ENCODE peak calls at places on chromosomes 3 and 15, in four cellular contexts. R is left lung, N is adrenal gland, C is transverse colon. B is an unnamed sample. For H3K4me1, the result is how much of the 10 kb centered on the place peaks cover.

GRCh38 chr3:11650391-11650790 is 6.7 kb upstream of the VGLL4 start:
- DNase-seq in C (no peak), N (no peak), R (no peak), B (no peak)

GRCh38 chr15:74364936-74365618 is 2.4 kb downstream of the CYP11A1 start:
- DNase-seq in R (no peak), C (no peak), N (no peak), B (no peak)

GRCh38 chr3:4351164-4351855 is 48.1 kb downstream of the SETMAR start:
- DNase-seq in R (no peak), C (no peak), N (no peak), B (no peak)

GRCh38 chr15:92069308-92070244 is 216.1 kb downstream of the SLCO3A1 start:
- DNase-seq in C (peak), N (no peak), R (no peak), B (no peak)

GRCh38 chr15:56367156-56367555 is 1.9 kb downstream of the TEX9 start:
- DNase-seq in R (no peak), C (no peak), N (no peak), B (no peak)

GRCh38 chr3:108132727-108133373 is 42.0 kb upstream of the CD47 start:
- DNase-seq in N (no peak), R (no peak), C (no peak), B (no peak)

GRCh38 chr3:46986782-46987484 is 7.5 kb downstream of the NBEAL2 start:
- DNase-seq in R (peak), C (no peak), N (no peak), B (no peak)

GRCh38 chr15:80929225-80929624 is 60.4 kb downstream of the MESD start:
- DNase-seq in C (no peak), N (no peak), R (no peak), B (no peak)

GRCh38 chr3:195209836-195210551 is 61.0 kb downstream of the XXYLT1 start:
- DNase-seq in N (peak), R (peak), C (no peak), B (no peak)

GRCh38 chr3:135017494-135017893 is 222.4 kb downstream of the EPHB1 start:
- DNase-seq in R (no peak), N (no peak), C (no peak), B (no peak)

GRCh38 chr3:136938334-136938733 is 19.4 kb upstream of the IL20RB start:
- DNase-seq in N (no peak), R (no peak), C (no peak), B (no peak)

GRCh38 chr15:61049003-61049402 is 180.1 kb downstream of the RORA start:
- DNase-seq in N (no peak), C (no peak), R (no peak), B (no peak)

GRCh38 chr15:80572337-80572736 is 122.8 kb upstream of the ABHD17C start:
- DNase-seq in N (no peak), R (no peak), C (no peak), B (no peak)

GRCh38 chr15:51077565-51078153 is 17.0 kb downstream of the TNFAIP8L3 start:
- DNase-seq in N (peak), C (peak), R (peak), B (peak)

GRCh38 chr15:80494311-80494710 is 90.1 kb downstream of the ARNT2 start:
- DNase-seq in C (no peak), N (no peak), R (no peak), B (no peak)

GRCh38 chr3:14846481-14846880 is 27.7 kb downstream of the FGD5 start:
- DNase-seq in N (no peak), C (no peak), R (no peak), B (no peak)

GRCh38 chr15:101127503-101128076 is 124.3 kb downstream of the CHSY1 start:
- DNase-seq in N (peak), C (peak), R (no peak), B (no peak)

GRCh38 chr3:101858464-101858863 is 9.2 kb downstream of the NFKBIZ start:
- DNase-seq in N (no peak), R (no peak), C (no peak), B (no peak)

GRCh38 chr15:79661411-79661810 is 229.3 kb downstream of the MINAR1 start:
- DNase-seq in N (no peak), C (no peak), R (no peak), B (no peak)

GRCh38 chr15:63195257-63196023 is 6.0 kb downstream of the RAB8B start:
- DNase-seq in C (no peak), N (no peak), R (no peak), B (no peak)

GRCh38 chr15:40398413-40398873 is 7.2 kb upstream of the IVD start:
- DNase-seq in N (no peak), R (no peak), C (peak), B (no peak)

GRCh38 chr3:143041901-143042300 is 40.5 kb downstream of the U2SURP start:
- DNase-seq in C (no peak), N (no peak), R (no peak), B (no peak)

GRCh38 chr3:56291244-56291680 is 177.0 kb downstream of the ERC2 start:
- DNase-seq in N (no peak), C (no peak), R (no peak), B (no peak)

GRCh38 chr3:151315136-151315535 is 1.5 kb downstream of the GPR87 start:
- DNase-seq in C (no peak), N (no peak), R (no peak), B (no peak)

GRCh38 chr15:79431636-79432344 is at the start of gene MINAR1:
- DNase-seq in N (peak), C (no peak), R (peak), B (no peak)

GRCh38 chr15:29570931-29571727 is 251.1 kb downstream of the TJP1 start:
- DNase-seq in C (peak), R (peak), N (peak), B (no peak)

GRCh38 chr3:37189109-37189508 is 14.7 kb upstream of the LRRFIP2 start:
- DNase-seq in R (no peak), C (no peak), N (no peak), B (no peak)
- H3K4me3 ChIP-seq in R (no peak), C (no peak), N (no peak), B (no peak)

GRCh38 chr3:188092648-188093047 is 61.3 kb upstream of the LPP start:
- DNase-seq in R (no peak), C (no peak), N (no peak), B (no peak)

GRCh38 chr3:188085596-188086560 is 68.1 kb upstream of the LPP start:
- DNase-seq in C (no peak), R (no peak), N (no peak), B (no peak)

GRCh38 chr3:188090626-188091309 is 63.2 kb upstream of the LPP start:
- DNase-seq in R (no peak), C (no peak), N (no peak), B (no peak)

GRCh38 chr3:188091746-188092145 is 62.2 kb upstream of the LPP start:
- DNase-seq in R (no peak), N (no peak), C (no peak), B (no peak)

GRCh38 chr3:188088948-188089685 is 64.8 kb upstream of the LPP start:
- DNase-seq in C (no peak), N (no peak), R (no peak), B (no peak)
- H3K4me1 ChIP-seq in C (under half), N (under half), R (under half), B (under half)

DNA sequence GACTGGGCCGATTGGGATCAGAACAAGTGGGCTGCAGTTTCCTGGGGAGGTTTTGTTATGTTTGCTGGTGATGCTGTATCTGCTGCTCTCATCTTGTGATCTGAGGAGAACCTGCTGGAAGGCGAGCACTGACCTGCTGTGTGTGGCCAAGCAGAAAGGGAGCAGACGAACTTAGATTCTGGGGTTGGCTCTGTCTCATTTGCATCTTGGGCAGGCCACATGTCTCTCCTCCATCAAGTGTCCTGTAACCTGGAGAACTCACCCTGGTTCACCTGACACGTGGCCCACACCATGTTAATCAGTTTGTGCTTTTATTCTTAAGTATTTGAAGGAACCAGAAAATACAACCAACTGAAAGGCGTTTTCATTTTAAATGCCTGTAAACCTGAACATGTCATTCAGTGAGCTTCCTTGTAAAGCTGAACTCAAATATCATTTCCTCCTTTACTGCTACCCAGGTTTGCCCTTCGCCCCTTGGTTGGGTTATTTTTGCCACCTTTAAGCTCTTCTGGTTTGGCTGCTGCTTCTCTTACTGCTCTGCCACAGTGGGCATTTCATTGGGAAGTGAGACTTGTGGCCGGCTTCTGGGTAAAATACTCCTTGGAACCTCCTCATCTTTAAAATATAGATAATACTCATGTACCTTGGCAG is 33.5 kb upstream of the TRAK1 start:
- DNase-seq in N (no peak), C (peak), R (no peak), B (no peak)
- H3K4me3 ChIP-seq in N (no peak), C (no peak), R (no peak), B (no peak)

GRCh38 chr3:123758081-123758564 is 126.0 kb downstream of the MYLK start:
- DNase-seq in R (no peak), C (no peak), N (no peak), B (no peak)

GRCh38 chr3:123755508-123755907 is 128.6 kb downstream of the MYLK start:
- DNase-seq in N (no peak), C (no peak), R (no peak), B (no peak)

GRCh38 chr3:123759311-123759710 is 124.8 kb downstream of the MYLK start:
- DNase-seq in N (no peak), C (no peak), R (no peak), B (no peak)

GRCh38 chr3:123755085-123755484 is 129.0 kb downstream of the MYLK start:
- DNase-seq in C (peak), R (no peak), N (no peak), B (no peak)

DNA sequence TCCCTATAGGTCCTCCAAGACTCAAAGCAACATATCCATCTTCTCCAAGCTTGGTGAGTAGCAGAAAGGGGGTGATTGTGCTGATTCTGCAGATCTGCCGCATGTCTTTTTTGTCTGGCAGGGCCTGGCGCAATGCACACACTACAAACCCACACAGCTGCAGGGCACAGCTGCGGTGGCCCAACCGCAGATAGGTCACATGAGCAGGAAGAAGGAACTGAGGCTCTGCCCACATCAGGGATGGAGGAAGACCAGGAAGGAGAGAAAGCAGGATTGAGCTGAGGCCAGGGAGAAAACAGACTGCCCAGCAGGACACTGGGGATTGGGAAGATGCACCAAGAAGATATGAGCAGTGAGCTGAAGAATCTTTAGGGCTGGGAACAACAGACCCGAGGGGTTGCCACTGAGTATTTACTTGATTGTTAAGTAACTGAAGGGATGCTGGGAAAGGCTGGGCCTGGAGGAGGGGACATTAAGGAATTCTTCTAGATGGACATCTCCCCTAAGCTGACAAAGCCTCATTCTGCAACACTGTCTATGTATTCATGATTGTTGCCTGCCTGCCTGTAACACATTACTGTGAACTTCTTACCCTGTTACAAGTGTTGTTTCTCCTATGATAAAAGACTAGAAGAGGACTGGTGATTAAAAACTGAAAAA is 126.7 kb downstream of the MYLK start:
- DNase-seq in C (peak), R (no peak), N (peak), B (no peak)
- H3K4me1 ChIP-seq in C (under half), R (under half), N (under half), B (under half)

DNA sequence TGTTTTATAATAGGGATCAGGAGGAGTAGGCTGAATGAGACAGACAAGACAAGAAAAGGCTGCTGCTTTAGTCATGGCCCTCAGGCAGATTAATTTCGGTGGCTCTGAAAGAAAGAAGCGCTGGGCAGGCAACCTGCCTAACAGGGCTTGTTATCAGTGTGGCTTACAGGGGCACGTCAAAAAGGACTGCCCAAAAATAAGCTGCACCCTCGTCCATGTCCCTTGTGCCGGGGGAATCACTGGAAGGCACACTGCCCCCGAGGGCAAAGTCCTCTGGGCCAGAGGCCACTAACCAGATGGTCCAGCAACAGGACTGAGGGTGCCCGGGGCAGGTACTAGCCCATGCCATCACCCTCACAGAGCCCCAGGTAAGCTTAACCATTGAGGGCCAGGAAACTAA is 188.5 kb downstream of the IGSF11 start:
- DNase-seq in R (no peak), N (no peak), C (no peak), B (no peak)
- H3K4me3 ChIP-seq in R (no peak), N (no peak), C (no peak), B (no peak)

DNA sequence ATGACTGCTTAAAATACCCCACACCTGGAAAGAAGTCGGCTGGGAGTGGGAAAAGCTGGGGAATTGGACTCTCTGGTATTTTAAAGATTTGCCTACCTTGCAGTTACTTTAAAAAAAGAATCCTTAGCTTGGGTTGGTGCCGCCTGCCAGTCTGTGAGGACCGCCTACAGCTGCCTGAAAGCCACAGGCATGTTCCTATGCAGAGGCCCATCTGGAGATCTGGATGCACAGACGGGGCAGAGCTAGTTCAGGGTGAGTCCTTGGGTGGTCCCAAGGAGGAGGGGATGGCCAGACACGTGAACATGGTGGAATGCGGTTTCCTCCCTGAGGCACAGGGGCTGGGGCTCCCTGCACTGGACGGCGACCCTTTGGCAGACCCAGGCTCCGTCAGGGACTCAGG is 113.2 kb upstream of the IQSEC1 start:
- DNase-seq in C (no peak), R (peak), N (no peak), B (no peak)
- H3K4me1 ChIP-seq in C (under half), R (under half), N (under half), B (under half)

GRCh38 chr3:185948292-185948691 is 10.5 kb upstream of the TRA2B start:
- DNase-seq in N (no peak), C (no peak), R (no peak), B (no peak)
- H3K4me3 ChIP-seq in N (no peak), C (no peak), R (no peak), B (no peak)